ENCODE peak calls at places on chromosomes 16 and 17, in ten cellular contexts. Z, A, V, X, Q, P, I, O, Y and N are unnamed samples.

GRCh38 chr16:78292726-78293380 is 193.4 kb downstream of the WWOX start:
- DNase-seq in Z (no peak), A (no peak), V (peak), X (no peak), Q (no peak), P (no peak), I (peak), O (no peak), Y (no peak), N (no peak)

GRCh38 chr17:4331614-4332013 is 34.9 kb downstream of the UBE2G1 start:
- DNase-seq in Z (no peak), A (no peak), V (no peak), X (no peak), Q (no peak), P (peak), I (no peak), O (no peak), Y (no peak), N (no peak)

GRCh38 chr17:38732376-38733314 is 2.5 kb downstream of the CISD3 start:
- DNase-seq in Z (no peak), A (no peak), V (no peak), X (no peak), Q (no peak), P (no peak), I (no peak), O (no peak), Y (no peak), N (no peak)

GRCh38 chr16:19179890-19180490 is 11.9 kb downstream of the SYT17 start:
- DNase-seq in Z (peak), A (peak), V (peak), X (peak), Q (peak), P (peak), I (peak), O (no peak), Y (no peak), N (no peak)

GRCh38 chr17:77312786-77313599 is 172.2 kb downstream of the SEC14L1 start:
- DNase-seq in Z (no peak), A (no peak), V (no peak), X (peak), Q (no peak), P (no peak), I (no peak), O (no peak), Y (no peak), N (peak)

GRCh38 chr16:88369447-88370008 is 13.2 kb upstream of the ZNF469 start:
- DNase-seq in Z (no peak), A (no peak), V (no peak), X (no peak), Q (no peak), P (no peak), I (no peak), O (no peak), Y (peak), N (no peak)

GRCh38 chr17:17042851-17043667 is 802 bp downstream of the MPRIP start:
- DNase-seq in Z (peak), A (no peak), V (no peak), X (peak), Q (peak), P (peak), I (no peak), O (no peak), Y (peak), N (no peak)

GRCh38 chr17:32266389-32267269 is 997 bp downstream of the RHBDL3 start:
- DNase-seq in Z (no peak), A (peak), V (peak), X (no peak), Q (no peak), P (peak), I (no peak), O (no peak), Y (no peak), N (no peak)

GRCh38 chr17:73186283-73186682 is 6.6 kb upstream of the COG1 start:
- DNase-seq in Z (no peak), A (no peak), V (no peak), X (no peak), Q (no peak), P (no peak), I (no peak), O (no peak), Y (no peak), N (no peak)

GRCh38 chr17:40422990-40423611 is 5.4 kb upstream of the TOP2A start:
- DNase-seq in Z (no peak), A (no peak), V (peak), X (no peak), Q (no peak), P (no peak), I (no peak), O (no peak), Y (no peak), N (peak)
- TF ChIP-seq CTCF in Z (no peak), A (no peak), V (no peak), X (no peak), Q (no peak), P (no peak), I (no peak), O (no peak), Y (no peak), N (no peak)

GRCh38 chr16:29198231-29198630 is 208.3 kb downstream of the NPIPB11 start:
- DNase-seq in Z (no peak), A (no peak), V (no peak), X (no peak), Q (no peak), P (no peak), I (no peak), O (no peak), Y (no peak), N (peak)

GRCh38 chr16:29192329-29193247 is 207.7 kb downstream of the LAT start:
- DNase-seq in Z (no peak), A (no peak), V (no peak), X (no peak), Q (no peak), P (no peak), I (no peak), O (no peak), Y (no peak), N (peak)
- TF ChIP-seq CTCF in Z (no peak), A (no peak), V (peak), X (peak), Q (no peak), P (peak), I (no peak), O (peak), Y (no peak), N (peak)

GRCh38 chr16:57726433-57726947 is 9.1 kb upstream of the KATNB1 start:
- DNase-seq in Z (no peak), A (no peak), V (no peak), X (no peak), Q (no peak), P (no peak), I (no peak), O (no peak), Y (no peak), N (no peak)
- TF ChIP-seq CTCF in Z (no peak), A (no peak), V (no peak), X (no peak), Q (no peak), P (no peak), I (no peak), O (no peak), Y (no peak), N (no peak)

DNA sequence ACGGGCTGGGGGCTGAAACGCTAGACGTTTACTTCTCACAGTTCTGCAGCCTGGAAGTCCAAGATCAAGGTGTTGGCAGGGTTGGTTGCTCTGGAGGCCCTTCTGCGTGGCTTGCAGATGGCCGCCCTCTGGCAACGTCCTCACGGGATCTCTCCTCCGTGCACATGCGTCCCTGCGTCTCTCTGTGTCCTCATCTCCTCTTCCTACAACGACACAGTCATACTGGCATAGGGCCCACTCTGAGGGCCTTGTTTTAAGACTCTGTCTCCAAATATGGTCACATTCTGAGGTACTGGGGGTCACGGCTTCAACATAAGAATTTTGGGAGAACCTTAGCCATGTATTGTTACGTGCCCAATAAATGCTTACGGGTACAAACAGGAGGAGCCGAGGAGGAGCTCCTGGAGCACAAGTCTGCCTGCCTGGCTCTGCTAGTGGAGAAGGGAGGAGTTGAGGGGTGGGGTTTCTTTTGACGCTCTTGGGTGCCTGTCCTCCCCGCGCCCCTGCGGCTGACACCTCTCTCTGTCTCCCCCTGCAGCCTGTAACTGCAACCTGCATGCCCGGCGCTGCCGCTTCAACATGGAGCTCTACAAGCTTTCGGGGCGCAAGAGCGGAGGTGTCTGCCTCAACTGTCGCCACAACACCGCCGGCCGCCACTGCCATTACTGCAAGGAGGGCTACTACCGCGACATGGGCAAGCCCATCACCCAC is 141.1 kb downstream of the NTN1 start:
- DNase-seq in Z (no peak), A (peak), V (no peak), X (no peak), Q (no peak), P (no peak), I (no peak), O (no peak), Y (no peak), N (no peak)
- TF ChIP-seq CTCF in Z (no peak), A (peak), V (no peak), X (no peak), Q (peak), P (no peak), I (no peak), O (no peak), Y (no peak), N (no peak)

DNA sequence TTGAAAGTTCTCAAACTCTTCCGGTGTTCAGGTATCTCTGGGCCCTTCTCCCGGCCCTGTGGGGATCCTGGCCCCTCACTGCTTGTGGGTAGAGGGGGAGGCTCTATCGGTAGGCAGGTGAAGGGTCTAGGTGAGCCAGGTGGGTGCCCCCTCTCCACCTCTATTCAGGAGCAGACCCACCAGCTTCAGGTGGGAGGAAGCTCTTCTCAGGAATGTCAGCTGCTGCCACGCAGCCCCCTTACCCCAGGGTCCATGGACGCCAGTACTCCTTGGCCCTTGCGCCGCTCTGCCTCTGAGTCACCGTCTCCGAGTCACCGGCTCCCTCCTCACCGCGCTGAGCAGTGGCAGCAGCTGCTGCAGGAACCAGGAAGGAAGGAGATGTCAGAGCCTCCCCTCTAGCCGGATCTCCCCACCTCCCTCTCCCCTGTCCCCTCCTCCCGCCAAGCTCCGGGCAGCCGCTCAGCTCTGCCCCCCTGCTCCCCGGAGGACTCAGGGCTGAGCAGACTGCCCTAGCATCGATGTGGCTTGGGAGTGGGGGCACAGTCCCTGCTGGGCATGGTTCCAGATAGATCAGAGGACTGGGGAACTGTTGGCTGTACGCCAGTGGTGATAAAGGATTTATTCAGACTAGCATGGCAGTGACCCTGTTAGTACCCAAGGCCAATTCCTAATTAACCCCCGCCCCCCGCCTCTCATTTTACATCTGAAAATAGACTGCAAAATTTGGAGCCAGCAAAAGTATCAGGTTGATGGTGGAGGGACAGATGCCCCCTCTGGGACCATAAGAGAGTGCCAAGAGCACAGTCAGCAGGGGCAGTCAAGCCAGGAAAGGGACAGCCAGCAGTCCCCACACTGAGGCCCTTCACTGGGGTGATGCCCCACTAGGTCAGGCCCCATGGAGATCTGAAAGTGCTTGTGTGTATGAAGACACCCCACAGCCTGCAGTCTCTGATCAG is at the start of gene OSBPL7:
- DNase-seq in Z (peak), A (peak), V (peak), X (peak), Q (peak), P (peak), I (peak), O (no peak), Y (peak), N (peak)
- TF ChIP-seq CTCF in Z (peak), A (no peak), V (no peak), X (no peak), Q (no peak), P (peak), I (peak), O (peak), Y (no peak), N (peak)

DNA sequence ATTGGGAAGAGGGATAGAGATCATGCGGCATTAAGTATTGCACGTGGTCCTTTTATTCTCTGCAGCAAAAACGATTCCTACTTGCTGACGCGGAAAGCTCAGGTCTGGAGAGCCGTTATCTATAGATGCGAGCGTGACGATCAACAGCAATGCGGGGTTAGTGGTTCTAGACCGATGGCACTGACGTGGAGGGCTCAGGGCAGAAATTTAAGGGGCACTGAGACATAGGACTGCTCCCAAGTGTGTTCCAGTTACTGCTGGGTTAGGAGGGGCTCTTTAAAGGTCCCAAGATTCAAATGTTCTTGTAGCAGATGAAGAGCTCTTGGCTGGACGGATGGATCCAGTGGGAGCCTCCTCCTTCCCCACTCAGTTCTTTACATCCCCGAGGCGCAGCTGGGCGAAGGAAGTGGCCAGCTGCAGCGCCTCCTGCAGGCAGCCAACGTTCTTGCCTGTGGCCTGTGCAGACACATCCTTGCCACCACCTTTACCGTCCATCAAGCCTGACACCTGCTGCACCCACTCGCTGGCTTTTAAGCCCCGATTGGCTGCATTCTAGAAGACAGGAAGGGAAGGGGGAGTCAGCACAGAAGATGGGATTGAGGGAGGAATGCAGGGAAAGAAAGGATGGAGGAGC is 732 bp upstream of the EXOSC6 start:
- DNase-seq in Z (no peak), A (peak), V (peak), X (peak), Q (peak), P (peak), I (no peak), O (no peak), Y (no peak), N (peak)
- TF ChIP-seq CTCF in Z (peak), A (peak), V (peak), X (peak), Q (peak), P (peak), I (no peak), O (peak), Y (no peak), N (peak)

GRCh38 chr16:82510041-82510440 is 116.7 kb upstream of the CDH13 start:
- DNase-seq in Z (no peak), A (no peak), V (no peak), X (no peak), Q (no peak), P (no peak), I (no peak), O (no peak), Y (no peak), N (no peak)
- TF ChIP-seq CTCF in Z (no peak), A (no peak), V (no peak), X (no peak), Q (no peak), P (no peak), I (no peak), O (no peak), Y (no peak), N (no peak)

GRCh38 chr16:66548868-66549267 is 1.1 kb downstream of the TK2 start:
- DNase-seq in Z (no peak), A (no peak), V (no peak), X (no peak), Q (no peak), P (no peak), I (no peak), O (no peak), Y (no peak), N (no peak)

GRCh38 chr16:66548068-66548467 is 1.9 kb downstream of the TK2 start:
- DNase-seq in Z (no peak), A (no peak), V (no peak), X (no peak), Q (no peak), P (no peak), I (no peak), O (no peak), Y (no peak), N (peak)

GRCh38 chr16:66551362-66551761 is 1.0 kb upstream of the CKLF start:
- DNase-seq in Z (peak), A (peak), V (peak), X (no peak), Q (peak), P (peak), I (no peak), O (no peak), Y (peak), N (no peak)

GRCh38 chr16:66547101-66547989 is 2.6 kb downstream of the TK2 start:
- DNase-seq in Z (no peak), A (no peak), V (no peak), X (no peak), Q (no peak), P (no peak), I (no peak), O (no peak), Y (no peak), N (peak)

GRCh38 chr16:66549284-66550131 is at the start of gene TK2:
- DNase-seq in Z (peak), A (peak), V (peak), X (no peak), Q (peak), P (peak), I (peak), O (no peak), Y (peak), N (peak)
- TF ChIP-seq CTCF in Z (peak), A (no peak), V (no peak), X (peak), Q (no peak), P (peak), I (no peak), O (peak), Y (no peak), N (peak)

GRCh38 chr16:30482366-30482765 is 9.8 kb downstream of the ITGAL start:
- DNase-seq in Z (no peak), A (no peak), V (peak), X (peak), Q (no peak), P (no peak), I (no peak), O (no peak), Y (no peak), N (no peak)
- TF ChIP-seq CTCF in Z (peak), A (peak), V (no peak), X (peak), Q (no peak), P (peak), I (no peak), O (peak), Y (peak), N (peak)